ENCODE peak calls at places on chromosome 4, in four cellular contexts. L is SK-N-SH, X is K562, O is GM12878. B is an unnamed sample.

GRCh38 chr4:178198691-178199090 is 756.5 kb upstream of the AGA start:
- DNase-seq in L (no peak), X (no peak), O (no peak), B (no peak)

GRCh38 chr4:105714932-105715331 is 6.3 kb downstream of the GSTCD start:
- DNase-seq in L (no peak), X (no peak), O (no peak), B (no peak)

GRCh38 chr4:52704676-52705075 is 45.6 kb upstream of the USP46 start:
- DNase-seq in L (no peak), X (no peak), O (no peak), B (no peak)

GRCh38 chr4:47122592-47123291 is 91.4 kb downstream of the GABRB1 start:
- DNase-seq in L (peak), X (peak), O (peak), B (peak)

GRCh38 chr4:8911311-8912088 is 39.9 kb upstream of the HMX1 start:
- DNase-seq in L (peak), X (no peak), O (no peak), B (no peak)

GRCh38 chr4:147740176-147740575 is 8.3 kb downstream of the ARHGAP10 start:
- DNase-seq in L (no peak), X (no peak), O (no peak), B (no peak)

GRCh38 chr4:98293089-98293887 is 32.1 kb downstream of the RAP1GDS1 start:
- DNase-seq in L (no peak), X (no peak), O (no peak), B (no peak)

GRCh38 chr4:138572007-138572406 is 329.9 kb upstream of the SLC7A11 start:
- DNase-seq in L (no peak), X (no peak), O (no peak), B (no peak)

GRCh38 chr4:139910106-139910505 is 243.9 kb downstream of the MAML3 start:
- DNase-seq in L (no peak), X (no peak), O (no peak), B (no peak)

DNA sequence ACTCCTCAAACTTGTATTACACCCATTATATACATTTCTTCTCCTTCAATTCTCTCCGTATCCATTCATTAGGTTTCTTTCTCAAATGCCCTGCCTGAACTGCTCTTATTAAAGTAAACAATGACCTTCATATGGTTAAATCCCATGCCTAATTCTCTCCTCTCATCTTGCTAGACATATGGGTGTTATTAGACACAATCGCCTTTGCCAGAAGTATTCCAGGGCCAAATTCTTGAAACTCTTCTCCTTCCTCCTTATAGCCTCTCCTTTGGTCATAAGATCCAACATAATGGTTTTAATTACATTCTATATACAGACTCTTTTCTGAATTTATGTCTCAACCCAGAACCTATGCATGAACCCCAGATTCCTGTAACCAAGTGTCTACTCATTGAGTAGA is 4.8 kb downstream of the ANXA10 start:
- DNase-seq in L (no peak), X (no peak), O (no peak), B (no peak)
- TF ChIP-seq FOXM1 in L (no peak), X (no peak), O (no peak), B (no peak)

GRCh38 chr4:13236485-13236884 is 247.7 kb downstream of the RAB28 start:
- DNase-seq in L (no peak), X (no peak), O (no peak), B (peak)

GRCh38 chr4:13244342-13244905 is 239.7 kb downstream of the RAB28 start:
- DNase-seq in L (no peak), X (no peak), O (no peak), B (no peak)

GRCh38 chr4:13243152-13243551 is 241.0 kb downstream of the RAB28 start:
- DNase-seq in L (no peak), X (no peak), O (no peak), B (no peak)

GRCh38 chr4:13238936-13239335 is 245.2 kb downstream of the RAB28 start:
- DNase-seq in L (no peak), X (no peak), O (no peak), B (no peak)

DNA sequence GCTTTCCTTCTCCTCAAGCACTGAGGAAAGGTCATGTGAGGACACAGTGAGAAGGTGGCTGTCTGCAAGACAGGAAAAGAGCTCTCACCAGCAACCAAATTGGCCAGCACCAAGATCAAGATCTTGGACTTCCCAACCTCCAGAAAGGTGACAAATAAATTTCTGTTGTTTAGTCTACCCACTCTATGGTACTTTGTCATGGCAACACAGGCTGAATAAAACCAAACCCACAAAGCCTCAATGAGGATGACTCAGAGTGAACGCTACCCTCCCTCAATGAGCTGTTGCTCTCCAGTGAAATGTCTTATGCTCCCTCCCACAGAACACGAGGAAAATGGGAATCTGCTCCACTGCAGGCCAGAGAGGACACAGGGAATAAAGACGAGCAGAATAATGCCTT is 244.1 kb downstream of the RAB28 start:
- DNase-seq in L (no peak), X (no peak), O (no peak), B (no peak)
- TF ChIP-seq GABPA in L (no peak), X (no peak), O (no peak), B (no peak)

DNA sequence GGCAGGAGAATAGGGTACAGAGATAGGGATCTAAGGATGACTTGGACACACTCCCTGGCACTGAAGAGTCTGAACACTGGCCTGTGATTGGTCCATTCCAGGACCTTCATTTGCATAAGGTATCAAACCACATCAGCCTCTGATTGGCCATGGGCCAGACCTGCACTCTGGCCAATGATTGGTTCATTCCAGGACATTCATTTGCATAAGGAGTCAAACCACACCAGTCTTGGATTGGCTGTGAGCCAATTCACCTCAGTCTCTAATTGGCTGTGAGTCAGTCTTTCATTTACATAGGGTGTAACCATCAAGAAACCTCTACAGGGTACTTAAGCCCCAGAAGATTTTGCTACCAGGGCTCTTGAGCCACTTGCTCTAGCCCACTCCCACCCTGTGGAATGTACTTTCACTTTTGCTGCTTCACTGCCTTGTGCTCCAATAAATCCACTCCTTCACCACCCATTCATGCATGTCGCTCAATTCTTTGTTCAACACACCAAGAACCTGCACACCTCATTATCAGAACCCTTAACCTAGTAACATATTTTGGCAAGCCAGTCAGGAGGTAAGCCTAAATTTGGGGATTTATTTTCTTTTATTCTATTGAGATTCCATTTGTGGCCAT is 14.2 kb upstream of the HERC5 start:
- DNase-seq in L (no peak), X (no peak), O (no peak), B (no peak)
- TF ChIP-seq FOXM1 in L (no peak), X (no peak), O (no peak), B (no peak)

GRCh38 chr4:189870835-189871234 is 69.8 kb upstream of the FRG1 start:
- DNase-seq in L (no peak), X (no peak), O (no peak), B (no peak)

GRCh38 chr4:189874591-189874990 is 66.1 kb upstream of the FRG1 start:
- DNase-seq in L (no peak), X (no peak), O (no peak), B (no peak)

DNA sequence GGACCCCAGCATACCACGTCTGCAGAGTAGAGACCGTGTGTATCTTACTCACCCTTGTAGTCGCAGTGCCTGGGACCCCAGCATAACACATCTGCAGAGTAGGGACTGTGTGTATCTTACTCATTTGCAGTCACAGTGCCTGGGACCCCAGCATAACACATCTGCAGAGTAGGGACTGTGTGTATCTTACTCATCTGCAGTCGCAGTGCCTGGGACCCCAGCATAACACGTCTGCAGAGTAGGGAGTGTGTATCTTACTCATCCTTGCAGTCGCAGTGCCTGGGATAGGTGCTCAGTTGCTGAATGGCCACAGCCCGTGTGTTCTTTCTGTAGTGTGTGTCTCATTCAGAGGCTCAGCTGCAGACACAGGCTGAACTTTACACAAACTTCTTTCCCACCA is 71.4 kb upstream of the FRG1 start:
- DNase-seq in L (no peak), X (no peak), O (no peak), B (no peak)
- TF ChIP-seq GABPA in L (no peak), X (no peak), O (no peak), B (no peak)

GRCh38 chr4:144658908-144659307 is 13.0 kb downstream of the HHIP start:
- DNase-seq in L (no peak), X (no peak), O (no peak), B (no peak)

GRCh38 chr4:144659493-144659892 is 13.5 kb downstream of the HHIP start:
- DNase-seq in L (no peak), X (no peak), O (no peak), B (no peak)

GRCh38 chr4:144655491-144655890 is 9.5 kb downstream of the HHIP start:
- DNase-seq in L (no peak), X (no peak), O (no peak), B (no peak)

GRCh38 chr4:144656857-144657256 is 10.9 kb downstream of the HHIP start:
- DNase-seq in L (no peak), X (no peak), O (no peak), B (no peak)

DNA sequence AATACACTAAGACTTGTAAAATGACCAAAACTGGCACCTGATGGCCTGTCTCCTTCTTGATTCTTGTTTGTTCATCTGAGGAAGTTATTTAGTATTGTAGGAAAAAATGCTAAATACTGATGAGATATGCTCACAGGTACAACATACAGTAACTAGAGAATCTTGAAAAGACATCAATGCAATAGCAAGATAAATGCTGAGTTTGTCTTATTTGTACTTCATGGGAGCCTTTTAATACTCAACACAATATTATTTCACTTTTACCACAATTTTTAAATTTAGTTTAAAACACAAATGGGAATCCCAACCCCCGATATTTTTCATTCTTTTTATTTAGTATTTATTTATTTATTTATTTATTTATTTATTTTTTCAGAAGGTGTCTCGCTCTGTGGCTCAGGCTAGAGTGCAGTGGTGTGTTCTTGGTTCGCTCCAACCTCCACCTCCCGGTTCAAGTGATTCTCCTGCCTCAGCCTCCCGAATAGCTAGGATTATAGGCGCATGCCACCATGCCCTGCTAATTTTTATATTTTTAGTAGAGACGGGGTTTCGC is 12.1 kb downstream of the HHIP start:
- DNase-seq in L (no peak), X (no peak), O (no peak), B (no peak)
- TF ChIP-seq FOXM1 in L (no peak), X (no peak), O (no peak), B (no peak)

DNA sequence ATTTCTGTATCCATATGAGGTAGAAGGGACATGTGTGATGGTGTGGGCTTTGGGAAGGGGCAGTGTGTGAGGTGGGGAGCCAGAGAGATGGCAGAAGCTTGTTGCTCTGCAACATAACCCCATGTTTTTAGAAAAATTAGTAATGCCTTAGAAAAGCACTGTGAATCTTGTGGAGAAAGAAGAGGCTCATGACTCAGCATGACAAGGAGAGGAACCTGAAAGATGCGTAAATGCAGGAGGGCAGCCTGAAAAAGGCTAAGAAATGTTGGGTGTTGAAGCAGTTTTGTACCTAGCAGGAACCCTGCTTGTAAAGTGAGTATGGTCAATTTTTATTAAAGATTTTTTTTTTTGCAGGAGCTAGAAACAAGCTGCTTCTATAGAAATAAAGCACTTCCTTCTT is 59.8 kb downstream of the ARSJ start:
- DNase-seq in L (no peak), X (no peak), O (no peak), B (no peak)
- TF ChIP-seq GABPA in L (no peak), X (no peak), O (no peak), B (no peak)

DNA sequence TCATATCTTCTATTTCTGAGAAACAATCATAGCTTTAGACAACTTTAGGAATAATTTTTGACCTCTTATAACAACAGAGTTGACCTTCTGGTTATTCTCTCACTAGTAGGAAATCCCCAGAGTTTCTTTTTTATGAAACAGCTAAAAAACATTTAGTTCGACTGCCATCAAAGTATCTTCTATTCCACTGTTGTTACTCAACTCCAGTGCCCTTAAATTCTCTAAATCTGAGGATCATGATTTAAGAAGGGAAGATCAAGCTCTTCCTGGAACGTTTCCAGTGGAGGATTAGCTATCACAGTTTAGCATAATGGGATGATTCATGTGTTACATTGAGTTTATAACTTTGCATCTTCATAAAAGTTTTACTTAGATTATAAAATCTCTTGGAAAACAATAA is 134.9 kb upstream of the VEGFC start:
- DNase-seq in L (no peak), X (no peak), O (no peak), B (no peak)
- TF ChIP-seq FOXM1 in L (no peak), X (no peak), O (no peak), B (no peak)

GRCh38 chr4:59818656-59819055 is 1381.5 kb upstream of the ADGRL3 start:
- DNase-seq in L (no peak), X (no peak), O (peak), B (no peak)
- TF ChIP-seq GABPA in L (no peak), X (no peak), O (no peak), B (no peak)

GRCh38 chr4:40661803-40662202 is 32.1 kb upstream of the RBM47 start:
- DNase-seq in L (no peak), X (no peak), O (no peak), B (no peak)

GRCh38 chr4:40665844-40666243 is 36.2 kb upstream of the RBM47 start:
- DNase-seq in L (no peak), X (no peak), O (no peak), B (no peak)

DNA sequence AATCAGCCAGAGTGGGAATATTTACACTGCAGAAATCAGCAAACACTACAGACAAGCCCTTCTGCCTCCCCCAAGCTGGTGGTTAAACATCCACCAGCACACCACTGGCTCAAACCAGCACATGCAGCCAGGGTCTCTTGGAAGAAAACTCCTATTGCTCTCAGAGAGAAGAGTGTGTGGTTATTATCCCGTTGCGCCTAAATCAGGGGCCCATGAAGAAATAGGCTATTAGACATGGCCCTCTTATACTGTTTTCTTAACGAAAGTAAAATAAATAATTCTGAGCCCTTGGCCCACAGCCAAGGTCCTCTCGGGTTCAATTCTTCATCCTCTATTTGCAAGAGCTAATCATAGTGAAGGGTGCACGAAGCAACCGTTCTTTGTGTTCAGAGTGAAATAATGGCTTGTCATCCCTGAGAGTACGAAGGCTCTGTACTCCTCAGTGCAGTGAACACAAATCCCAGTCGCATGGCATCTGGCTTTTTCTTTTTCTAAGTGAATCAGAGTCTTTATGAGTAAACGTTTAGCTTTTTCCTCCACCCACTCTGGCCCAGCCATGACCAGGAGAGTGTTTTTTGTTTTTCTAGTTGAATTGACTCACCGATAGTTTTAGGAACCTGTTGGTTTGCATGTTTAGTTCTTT is 33.4 kb upstream of the RBM47 start:
- DNase-seq in L (no peak), X (no peak), O (peak), B (peak)
- TF ChIP-seq FOXM1 in L (no peak), X (no peak), O (peak), B (no peak)

DNA sequence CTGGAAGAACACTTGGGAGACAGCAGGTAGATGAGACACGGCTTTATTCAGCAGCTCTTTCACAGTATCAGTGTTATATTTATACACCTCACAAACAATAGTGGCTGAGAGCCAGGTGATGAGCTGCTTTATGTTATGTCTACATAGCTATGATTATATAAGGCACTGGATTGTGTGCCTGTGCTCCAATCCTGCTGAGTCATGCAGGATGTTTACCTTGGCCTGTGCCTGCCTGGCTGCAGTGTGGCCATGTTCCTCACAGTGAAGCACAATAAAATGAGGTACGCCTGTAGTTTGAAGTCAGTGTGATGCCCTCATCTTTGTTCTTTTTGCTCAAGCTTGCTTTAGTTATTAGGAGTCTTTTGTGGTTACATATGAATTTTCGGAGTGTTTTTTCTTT is 31.3 kb downstream of the CXCL13 start:
- DNase-seq in L (no peak), X (no peak), O (no peak), B (peak)
- TF ChIP-seq GABPA in L (no peak), X (no peak), O (no peak), B (no peak)